ENCODE peak calls at places on chromosomes 6 and 20, in eight cellular contexts. One of them, this sample, is unnamed.

GRCh38 chr6:169930799-169931198 is 179.4 kb downstream of the ERMARD start:
- DNase-seq in endothelial cell: no peak
- DNase-seq in activated CD4-positive, alpha-beta T cell treated with anti-CD3 and anti-CD28 coated beads, Interleukin-2, amount 50 U/mL, for 1 hour: no peak
- DNase-seq in fibroblast of pulmonary artery: no peak
- DNase-seq in stimulated activated CD4-positive, alpha-beta T cell treated with anti-CD3 and anti-CD28 coated beads, Interleukin-1b, Interleukin-23, amount 100 ng/mL, for 1 hour: no peak
- DNase-seq in SJSA1: no peak
- DNase-seq in HT1080: no peak
- DNase-seq in tibial artery: no peak
- DNase-seq in this sample: no peak

GRCh38 chr20:10505320-10506226 is 70.5 kb downstream of the SLX4IP start:
- DNase-seq in endothelial cell: no peak
- DNase-seq in activated CD4-positive, alpha-beta T cell treated with anti-CD3 and anti-CD28 coated beads, Interleukin-2, amount 50 U/mL, for 1 hour: no peak
- DNase-seq in fibroblast of pulmonary artery: peak; percentile 44
- DNase-seq in stimulated activated CD4-positive, alpha-beta T cell treated with anti-CD3 and anti-CD28 coated beads, Interleukin-1b, Interleukin-23, amount 100 ng/mL, for 1 hour: no peak
- DNase-seq in SJSA1: no peak
- DNase-seq in HT1080: no peak
- DNase-seq in tibial artery: peak; percentile 74
- DNase-seq in this sample: no peak

GRCh38 chr6:130513770-130514169 is 148.0 kb downstream of the TMEM200A start:
- DNase-seq in endothelial cell: no peak
- DNase-seq in activated CD4-positive, alpha-beta T cell treated with anti-CD3 and anti-CD28 coated beads, Interleukin-2, amount 50 U/mL, for 1 hour: peak; percentile 11
- DNase-seq in fibroblast of pulmonary artery: peak; percentile 39
- DNase-seq in stimulated activated CD4-positive, alpha-beta T cell treated with anti-CD3 and anti-CD28 coated beads, Interleukin-1b, Interleukin-23, amount 100 ng/mL, for 1 hour: no peak
- DNase-seq in SJSA1: peak; percentile 51
- DNase-seq in HT1080: peak; percentile 85
- DNase-seq in tibial artery: no peak
- DNase-seq in this sample: no peak

GRCh38 chr6:64672651-64673050 is 1034.4 kb downstream of the EYS start:
- DNase-seq in endothelial cell: no peak
- DNase-seq in activated CD4-positive, alpha-beta T cell treated with anti-CD3 and anti-CD28 coated beads, Interleukin-2, amount 50 U/mL, for 1 hour: no peak
- DNase-seq in fibroblast of pulmonary artery: peak; percentile 29
- DNase-seq in stimulated activated CD4-positive, alpha-beta T cell treated with anti-CD3 and anti-CD28 coated beads, Interleukin-1b, Interleukin-23, amount 100 ng/mL, for 1 hour: no peak
- DNase-seq in SJSA1: no peak
- DNase-seq in HT1080: no peak
- DNase-seq in tibial artery: no peak
- DNase-seq in this sample: no peak

GRCh38 chr6:163573503-163574179 is 159.1 kb downstream of the QKI start:
- DNase-seq in endothelial cell: no peak
- DNase-seq in activated CD4-positive, alpha-beta T cell treated with anti-CD3 and anti-CD28 coated beads, Interleukin-2, amount 50 U/mL, for 1 hour: no peak
- DNase-seq in fibroblast of pulmonary artery: no peak
- DNase-seq in stimulated activated CD4-positive, alpha-beta T cell treated with anti-CD3 and anti-CD28 coated beads, Interleukin-1b, Interleukin-23, amount 100 ng/mL, for 1 hour: no peak
- DNase-seq in SJSA1: no peak
- DNase-seq in HT1080: no peak
- DNase-seq in tibial artery: no peak
- DNase-seq in this sample: no peak

GRCh38 chr6:161487694-161488093 is 213.8 kb upstream of the AGPAT4 start:
- DNase-seq in endothelial cell: no peak
- DNase-seq in activated CD4-positive, alpha-beta T cell treated with anti-CD3 and anti-CD28 coated beads, Interleukin-2, amount 50 U/mL, for 1 hour: no peak
- DNase-seq in fibroblast of pulmonary artery: peak; percentile 27
- DNase-seq in stimulated activated CD4-positive, alpha-beta T cell treated with anti-CD3 and anti-CD28 coated beads, Interleukin-1b, Interleukin-23, amount 100 ng/mL, for 1 hour: no peak
- DNase-seq in SJSA1: no peak
- DNase-seq in HT1080: peak; percentile 2
- DNase-seq in tibial artery: no peak
- DNase-seq in this sample: no peak

GRCh38 chr6:125802943-125803377 is 12.2 kb downstream of the NCOA7 start:
- DNase-seq in endothelial cell: no peak
- DNase-seq in activated CD4-positive, alpha-beta T cell treated with anti-CD3 and anti-CD28 coated beads, Interleukin-2, amount 50 U/mL, for 1 hour: no peak
- DNase-seq in fibroblast of pulmonary artery: peak; percentile 58
- DNase-seq in stimulated activated CD4-positive, alpha-beta T cell treated with anti-CD3 and anti-CD28 coated beads, Interleukin-1b, Interleukin-23, amount 100 ng/mL, for 1 hour: no peak
- DNase-seq in SJSA1: no peak
- DNase-seq in HT1080: peak; percentile 59
- DNase-seq in tibial artery: no peak
- DNase-seq in this sample: no peak

GRCh38 chr6:7721654-7722053 is 4.2 kb upstream of the BMP6 start:
- DNase-seq in endothelial cell: no peak
- DNase-seq in activated CD4-positive, alpha-beta T cell treated with anti-CD3 and anti-CD28 coated beads, Interleukin-2, amount 50 U/mL, for 1 hour: no peak
- DNase-seq in fibroblast of pulmonary artery: peak; percentile 69
- DNase-seq in stimulated activated CD4-positive, alpha-beta T cell treated with anti-CD3 and anti-CD28 coated beads, Interleukin-1b, Interleukin-23, amount 100 ng/mL, for 1 hour: no peak
- DNase-seq in SJSA1: no peak
- DNase-seq in HT1080: peak; percentile 40
- DNase-seq in tibial artery: no peak
- DNase-seq in this sample: no peak

GRCh38 chr6:93792751-93793150 is 373.4 kb upstream of the EPHA7 start:
- DNase-seq in endothelial cell: no peak
- DNase-seq in activated CD4-positive, alpha-beta T cell treated with anti-CD3 and anti-CD28 coated beads, Interleukin-2, amount 50 U/mL, for 1 hour: no peak
- DNase-seq in fibroblast of pulmonary artery: peak; percentile 27
- DNase-seq in stimulated activated CD4-positive, alpha-beta T cell treated with anti-CD3 and anti-CD28 coated beads, Interleukin-1b, Interleukin-23, amount 100 ng/mL, for 1 hour: no peak
- DNase-seq in SJSA1: no peak
- DNase-seq in HT1080: no peak
- DNase-seq in tibial artery: no peak
- DNase-seq in this sample: no peak

GRCh38 chr6:150766201-150766997 is 99.1 kb upstream of the MTHFD1L start:
- DNase-seq in endothelial cell: no peak
- DNase-seq in activated CD4-positive, alpha-beta T cell treated with anti-CD3 and anti-CD28 coated beads, Interleukin-2, amount 50 U/mL, for 1 hour: no peak
- DNase-seq in fibroblast of pulmonary artery: peak; percentile 21
- DNase-seq in stimulated activated CD4-positive, alpha-beta T cell treated with anti-CD3 and anti-CD28 coated beads, Interleukin-1b, Interleukin-23, amount 100 ng/mL, for 1 hour: no peak
- DNase-seq in SJSA1: no peak
- DNase-seq in HT1080: no peak
- DNase-seq in tibial artery: no peak
- DNase-seq in this sample: no peak

GRCh38 chr6:69783124-69783523 is 13.7 kb downstream of the LMBRD1 start:
- DNase-seq in endothelial cell: no peak
- DNase-seq in activated CD4-positive, alpha-beta T cell treated with anti-CD3 and anti-CD28 coated beads, Interleukin-2, amount 50 U/mL, for 1 hour: no peak
- DNase-seq in fibroblast of pulmonary artery: no peak
- DNase-seq in stimulated activated CD4-positive, alpha-beta T cell treated with anti-CD3 and anti-CD28 coated beads, Interleukin-1b, Interleukin-23, amount 100 ng/mL, for 1 hour: no peak
- DNase-seq in SJSA1: no peak
- DNase-seq in HT1080: no peak
- DNase-seq in tibial artery: no peak
- DNase-seq in this sample: no peak

GRCh38 chr6:140285471-140285870 is 911.0 kb upstream of the CITED2 start:
- DNase-seq in endothelial cell: no peak
- DNase-seq in activated CD4-positive, alpha-beta T cell treated with anti-CD3 and anti-CD28 coated beads, Interleukin-2, amount 50 U/mL, for 1 hour: no peak
- DNase-seq in fibroblast of pulmonary artery: no peak
- DNase-seq in stimulated activated CD4-positive, alpha-beta T cell treated with anti-CD3 and anti-CD28 coated beads, Interleukin-1b, Interleukin-23, amount 100 ng/mL, for 1 hour: no peak
- DNase-seq in SJSA1: no peak
- DNase-seq in HT1080: no peak
- DNase-seq in tibial artery: no peak
- DNase-seq in this sample: no peak

GRCh38 chr6:37242429-37243052 is 15.0 kb upstream of the TBC1D22B start:
- DNase-seq in endothelial cell: no peak
- DNase-seq in activated CD4-positive, alpha-beta T cell treated with anti-CD3 and anti-CD28 coated beads, Interleukin-2, amount 50 U/mL, for 1 hour: no peak
- DNase-seq in fibroblast of pulmonary artery: peak; percentile 99
- DNase-seq in stimulated activated CD4-positive, alpha-beta T cell treated with anti-CD3 and anti-CD28 coated beads, Interleukin-1b, Interleukin-23, amount 100 ng/mL, for 1 hour: no peak
- DNase-seq in SJSA1: peak; percentile 92
- DNase-seq in HT1080: peak; percentile 97
- DNase-seq in tibial artery: peak; percentile 43
- DNase-seq in this sample: no peak

GRCh38 chr6:46606318-46606717 is 46.3 kb downstream of the CYP39A1 start:
- DNase-seq in endothelial cell: no peak
- DNase-seq in activated CD4-positive, alpha-beta T cell treated with anti-CD3 and anti-CD28 coated beads, Interleukin-2, amount 50 U/mL, for 1 hour: no peak
- DNase-seq in fibroblast of pulmonary artery: no peak
- DNase-seq in stimulated activated CD4-positive, alpha-beta T cell treated with anti-CD3 and anti-CD28 coated beads, Interleukin-1b, Interleukin-23, amount 100 ng/mL, for 1 hour: no peak
- DNase-seq in SJSA1: no peak
- DNase-seq in HT1080: no peak
- DNase-seq in tibial artery: no peak
- DNase-seq in this sample: no peak

GRCh38 chr6:46909371-46909770 is 12.4 kb downstream of the ADGRF5 start:
- DNase-seq in endothelial cell: peak; percentile 21
- DNase-seq in activated CD4-positive, alpha-beta T cell treated with anti-CD3 and anti-CD28 coated beads, Interleukin-2, amount 50 U/mL, for 1 hour: no peak
- DNase-seq in fibroblast of pulmonary artery: peak; percentile 58
- DNase-seq in stimulated activated CD4-positive, alpha-beta T cell treated with anti-CD3 and anti-CD28 coated beads, Interleukin-1b, Interleukin-23, amount 100 ng/mL, for 1 hour: no peak
- DNase-seq in SJSA1: no peak
- DNase-seq in HT1080: peak; percentile 66
- DNase-seq in tibial artery: no peak
- DNase-seq in this sample: no peak

GRCh38 chr6:105711216-105711615 is 308.3 kb upstream of the PREP start:
- DNase-seq in endothelial cell: no peak
- DNase-seq in activated CD4-positive, alpha-beta T cell treated with anti-CD3 and anti-CD28 coated beads, Interleukin-2, amount 50 U/mL, for 1 hour: no peak
- DNase-seq in fibroblast of pulmonary artery: no peak
- DNase-seq in stimulated activated CD4-positive, alpha-beta T cell treated with anti-CD3 and anti-CD28 coated beads, Interleukin-1b, Interleukin-23, amount 100 ng/mL, for 1 hour: no peak
- DNase-seq in SJSA1: no peak
- DNase-seq in HT1080: peak; percentile 44
- DNase-seq in tibial artery: no peak
- DNase-seq in this sample: no peak

GRCh38 chr20:47546184-47547033 is 44.7 kb downstream of the NCOA3 start:
- DNase-seq in endothelial cell: no peak
- DNase-seq in activated CD4-positive, alpha-beta T cell treated with anti-CD3 and anti-CD28 coated beads, Interleukin-2, amount 50 U/mL, for 1 hour: no peak
- DNase-seq in fibroblast of pulmonary artery: peak; percentile 62
- DNase-seq in stimulated activated CD4-positive, alpha-beta T cell treated with anti-CD3 and anti-CD28 coated beads, Interleukin-1b, Interleukin-23, amount 100 ng/mL, for 1 hour: no peak
- DNase-seq in SJSA1: no peak
- DNase-seq in HT1080: no peak
- DNase-seq in tibial artery: no peak
- DNase-seq in this sample: no peak

GRCh38 chr20:57473246-57474042 is 51.5 kb downstream of the CTCFL start:
- DNase-seq in endothelial cell: no peak
- DNase-seq in activated CD4-positive, alpha-beta T cell treated with anti-CD3 and anti-CD28 coated beads, Interleukin-2, amount 50 U/mL, for 1 hour: no peak
- DNase-seq in fibroblast of pulmonary artery: peak; percentile 29
- DNase-seq in stimulated activated CD4-positive, alpha-beta T cell treated with anti-CD3 and anti-CD28 coated beads, Interleukin-1b, Interleukin-23, amount 100 ng/mL, for 1 hour: no peak
- DNase-seq in SJSA1: no peak
- DNase-seq in HT1080: peak; percentile 33
- DNase-seq in tibial artery: peak; percentile 23
- DNase-seq in this sample: peak; percentile 24

GRCh38 chr6:166853371-166854325 is 102.7 kb downstream of the RNASET2 start:
- DNase-seq in endothelial cell: no peak
- DNase-seq in activated CD4-positive, alpha-beta T cell treated with anti-CD3 and anti-CD28 coated beads, Interleukin-2, amount 50 U/mL, for 1 hour: no peak
- DNase-seq in fibroblast of pulmonary artery: no peak
- DNase-seq in stimulated activated CD4-positive, alpha-beta T cell treated with anti-CD3 and anti-CD28 coated beads, Interleukin-1b, Interleukin-23, amount 100 ng/mL, for 1 hour: no peak
- DNase-seq in SJSA1: peak; percentile 29
- DNase-seq in HT1080: no peak
- DNase-seq in tibial artery: no peak
- DNase-seq in this sample: no peak